ENCODE peak calls at places on chromosomes 13 and 19, in eight cellular contexts. One of them, this sample, is unnamed.

GRCh38 chr19:56983148-56983547 is 136.6 kb upstream of the USP29 start:
- DNase-seq in Ammon's horn: peak
- DNase-seq in H9: no peak
- DNase-seq in caudate nucleus: peak
- DNase-seq in CD8-positive, alpha-beta T cell: no peak
- DNase-seq in activated CD4-positive, alpha-beta T cell treated with anti-CD3 and anti-CD28 coated beads for 24 hours: no peak
- DNase-seq in uterus: no peak
- DNase-seq in activated T-helper 1 cell treated with anti-CD3 and anti-CD28 coated beads, Interleukin-2, amount 50 U/mL, for 16 hours: no peak
- DNase-seq in this sample: no peak

GRCh38 chr13:107678075-107678689 is 537.2 kb downstream of the LIG4 start:
- DNase-seq in caudate nucleus: no peak
- DNase-seq in activated T-helper 1 cell treated with anti-CD3 and anti-CD28 coated beads, Interleukin-2, amount 50 U/mL, for 16 hours: no peak
- DNase-seq in CD8-positive, alpha-beta T cell: no peak
- DNase-seq in Ammon's horn: no peak
- DNase-seq in activated CD4-positive, alpha-beta T cell treated with anti-CD3 and anti-CD28 coated beads for 24 hours: no peak
- DNase-seq in H9: no peak
- DNase-seq in uterus: no peak
- DNase-seq in this sample: peak

GRCh38 chr13:45409993-45410392 is 8.2 kb downstream of the SLC25A30 start:
- DNase-seq in Ammon's horn: no peak
- DNase-seq in H9: no peak
- DNase-seq in uterus: no peak
- DNase-seq in activated T-helper 1 cell treated with anti-CD3 and anti-CD28 coated beads, Interleukin-2, amount 50 U/mL, for 16 hours: no peak
- DNase-seq in activated CD4-positive, alpha-beta T cell treated with anti-CD3 and anti-CD28 coated beads for 24 hours: no peak
- DNase-seq in CD8-positive, alpha-beta T cell: no peak
- DNase-seq in caudate nucleus: no peak
- DNase-seq in this sample: no peak

GRCh38 chr19:41616785-41617621 is 9.9 kb downstream of the CEACAM4 start:
- DNase-seq in Ammon's horn: no peak
- DNase-seq in CD8-positive, alpha-beta T cell: no peak
- DNase-seq in activated CD4-positive, alpha-beta T cell treated with anti-CD3 and anti-CD28 coated beads for 24 hours: no peak
- DNase-seq in uterus: no peak
- DNase-seq in activated T-helper 1 cell treated with anti-CD3 and anti-CD28 coated beads, Interleukin-2, amount 50 U/mL, for 16 hours: no peak
- DNase-seq in H9: peak
- DNase-seq in caudate nucleus: no peak
- DNase-seq in this sample: peak

GRCh38 chr19:5784581-5785147 is at the start of gene PRR22:
- DNase-seq in caudate nucleus: no peak
- DNase-seq in activated CD4-positive, alpha-beta T cell treated with anti-CD3 and anti-CD28 coated beads for 24 hours: no peak
- DNase-seq in activated T-helper 1 cell treated with anti-CD3 and anti-CD28 coated beads, Interleukin-2, amount 50 U/mL, for 16 hours: no peak
- DNase-seq in Ammon's horn: no peak
- DNase-seq in H9: no peak
- DNase-seq in uterus: no peak
- DNase-seq in CD8-positive, alpha-beta T cell: no peak
- DNase-seq in this sample: no peak

GRCh38 chr13:27966641-27967202 is 2.4 kb downstream of the CDX2 start:
- DNase-seq in uterus: no peak
- DNase-seq in activated T-helper 1 cell treated with anti-CD3 and anti-CD28 coated beads, Interleukin-2, amount 50 U/mL, for 16 hours: no peak
- DNase-seq in H9: peak
- DNase-seq in activated CD4-positive, alpha-beta T cell treated with anti-CD3 and anti-CD28 coated beads for 24 hours: no peak
- DNase-seq in caudate nucleus: no peak
- DNase-seq in Ammon's horn: no peak
- DNase-seq in CD8-positive, alpha-beta T cell: no peak
- DNase-seq in this sample: no peak

GRCh38 chr13:108281941-108282340 is 12.4 kb downstream of the TNFSF13B start:
- DNase-seq in caudate nucleus: no peak
- DNase-seq in H9: no peak
- DNase-seq in CD8-positive, alpha-beta T cell: no peak
- DNase-seq in activated CD4-positive, alpha-beta T cell treated with anti-CD3 and anti-CD28 coated beads for 24 hours: no peak
- DNase-seq in activated T-helper 1 cell treated with anti-CD3 and anti-CD28 coated beads, Interleukin-2, amount 50 U/mL, for 16 hours: no peak
- DNase-seq in Ammon's horn: no peak
- DNase-seq in uterus: no peak
- DNase-seq in this sample: no peak

GRCh38 chr13:98487522-98487921 is 89.4 kb downstream of the STK24 start:
- DNase-seq in uterus: no peak
- DNase-seq in Ammon's horn: no peak
- DNase-seq in CD8-positive, alpha-beta T cell: no peak
- DNase-seq in H9: no peak
- DNase-seq in activated T-helper 1 cell treated with anti-CD3 and anti-CD28 coated beads, Interleukin-2, amount 50 U/mL, for 16 hours: no peak
- DNase-seq in activated CD4-positive, alpha-beta T cell treated with anti-CD3 and anti-CD28 coated beads for 24 hours: no peak
- DNase-seq in caudate nucleus: no peak
- DNase-seq in this sample: no peak

GRCh38 chr13:27372896-27373295 is 51.5 kb upstream of the GTF3A start:
- DNase-seq in CD8-positive, alpha-beta T cell: no peak
- DNase-seq in activated CD4-positive, alpha-beta T cell treated with anti-CD3 and anti-CD28 coated beads for 24 hours: no peak
- DNase-seq in caudate nucleus: no peak
- DNase-seq in activated T-helper 1 cell treated with anti-CD3 and anti-CD28 coated beads, Interleukin-2, amount 50 U/mL, for 16 hours: no peak
- DNase-seq in Ammon's horn: no peak
- DNase-seq in H9: no peak
- DNase-seq in uterus: no peak
- DNase-seq in this sample: no peak